ENCODE peak calls at places on chromosomes 16 and 17, in five cellular contexts. One of them, this sample, is unnamed.

GRCh38 chr17:63232565-63233310 is 213.4 kb downstream of the CYB561 start:
- DNase-seq in astrocyte of the cerebellum: no peak
- DNase-seq in lower leg skin: no peak
- DNase-seq in fibroblast of mammary gland: no peak
- DNase-seq in activated B cell treated with CpG ODN at 0.5 μM for 24 hours: no peak
- DNase-seq in this sample: no peak

GRCh38 chr17:81550830-81551457 is 1.2 kb downstream of the FAAP100 start:
- DNase-seq in fibroblast of mammary gland: no peak
- DNase-seq in activated B cell treated with CpG ODN at 0.5 μM for 24 hours: no peak
- DNase-seq in lower leg skin: no peak
- DNase-seq in astrocyte of the cerebellum: no peak
- DNase-seq in this sample: no peak

GRCh38 chr17:48593840-48594411 is 347 bp upstream of the HOXB5 start:
- DNase-seq in lower leg skin: peak
- DNase-seq in activated B cell treated with CpG ODN at 0.5 μM for 24 hours: peak
- DNase-seq in astrocyte of the cerebellum: peak
- DNase-seq in fibroblast of mammary gland: peak
- DNase-seq in this sample: peak

GRCh38 chr16:28531777-28532744 is 6.7 kb downstream of the NUPR1 start:
- DNase-seq in astrocyte of the cerebellum: no peak
- DNase-seq in lower leg skin: peak
- DNase-seq in fibroblast of mammary gland: peak
- DNase-seq in activated B cell treated with CpG ODN at 0.5 μM for 24 hours: no peak
- DNase-seq in this sample: no peak

GRCh38 chr17:80678621-80679020 is 134.0 kb downstream of the RPTOR start:
- DNase-seq in astrocyte of the cerebellum: peak
- DNase-seq in fibroblast of mammary gland: peak
- DNase-seq in activated B cell treated with CpG ODN at 0.5 μM for 24 hours: no peak
- DNase-seq in lower leg skin: no peak
- DNase-seq in this sample: no peak

GRCh38 chr16:77298638-77299360 is 99.6 kb downstream of the SYCE1L start:
- DNase-seq in astrocyte of the cerebellum: peak
- DNase-seq in fibroblast of mammary gland: peak
- DNase-seq in activated B cell treated with CpG ODN at 0.5 μM for 24 hours: no peak
- DNase-seq in lower leg skin: peak
- DNase-seq in this sample: peak

GRCh38 chr16:87201052-87201451 is 116.1 kb downstream of the C16orf95 start:
- DNase-seq in astrocyte of the cerebellum: peak
- DNase-seq in fibroblast of mammary gland: peak
- DNase-seq in lower leg skin: peak
- DNase-seq in activated B cell treated with CpG ODN at 0.5 μM for 24 hours: no peak
- DNase-seq in this sample: peak

GRCh38 chr17:75552847-75553552 is 27.5 kb downstream of the LLGL2 start:
- DNase-seq in fibroblast of mammary gland: no peak
- DNase-seq in lower leg skin: no peak
- DNase-seq in activated B cell treated with CpG ODN at 0.5 μM for 24 hours: no peak
- DNase-seq in astrocyte of the cerebellum: no peak
- DNase-seq in this sample: no peak

GRCh38 chr17:10316986-10317834 is 55.6 kb downstream of the MYH13 start:
- DNase-seq in activated B cell treated with CpG ODN at 0.5 μM for 24 hours: no peak
- DNase-seq in fibroblast of mammary gland: peak
- DNase-seq in astrocyte of the cerebellum: no peak
- DNase-seq in lower leg skin: peak
- DNase-seq in this sample: peak

GRCh38 chr17:63702223-63702577 is 2.3 kb upstream of the LIMD2 start:
- DNase-seq in astrocyte of the cerebellum: no peak
- DNase-seq in lower leg skin: no peak
- DNase-seq in fibroblast of mammary gland: no peak
- DNase-seq in activated B cell treated with CpG ODN at 0.5 μM for 24 hours: no peak
- DNase-seq in this sample: no peak

GRCh38 chr16:28867241-28867640 is 3.6 kb downstream of the SH2B1 start:
- DNase-seq in activated B cell treated with CpG ODN at 0.5 μM for 24 hours: no peak
- DNase-seq in lower leg skin: no peak
- DNase-seq in astrocyte of the cerebellum: no peak
- DNase-seq in fibroblast of mammary gland: no peak
- DNase-seq in this sample: no peak

GRCh38 chr16:47990676-47991075 is 165.1 kb downstream of the ABCC12 start:
- DNase-seq in lower leg skin: no peak
- DNase-seq in astrocyte of the cerebellum: no peak
- DNase-seq in fibroblast of mammary gland: no peak
- DNase-seq in activated B cell treated with CpG ODN at 0.5 μM for 24 hours: no peak
- DNase-seq in this sample: no peak

GRCh38 chr17:61405047-61405685 is 5.5 kb downstream of the TBX2 start:
- DNase-seq in lower leg skin: no peak
- DNase-seq in activated B cell treated with CpG ODN at 0.5 μM for 24 hours: no peak
- DNase-seq in fibroblast of mammary gland: no peak
- DNase-seq in astrocyte of the cerebellum: no peak
- DNase-seq in this sample: no peak

GRCh38 chr16:65426484-65426883 is 304.6 kb upstream of the CDH11 start:
- DNase-seq in activated B cell treated with CpG ODN at 0.5 μM for 24 hours: no peak
- DNase-seq in lower leg skin: no peak
- DNase-seq in fibroblast of mammary gland: peak
- DNase-seq in astrocyte of the cerebellum: no peak
- DNase-seq in this sample: no peak

GRCh38 chr17:61018938-61019337 is 341.3 kb downstream of the BCAS3 start:
- DNase-seq in astrocyte of the cerebellum: no peak
- DNase-seq in activated B cell treated with CpG ODN at 0.5 μM for 24 hours: no peak
- DNase-seq in fibroblast of mammary gland: no peak
- DNase-seq in lower leg skin: no peak
- DNase-seq in this sample: no peak

GRCh38 chr17:19327039-19327776 is 35.3 kb downstream of the B9D1 start:
- DNase-seq in fibroblast of mammary gland: peak
- DNase-seq in astrocyte of the cerebellum: peak
- DNase-seq in lower leg skin: no peak
- DNase-seq in activated B cell treated with CpG ODN at 0.5 μM for 24 hours: no peak
- DNase-seq in this sample: peak

GRCh38 chr16:53112015-53112414 is 57.2 kb downstream of the CHD9 start:
- DNase-seq in fibroblast of mammary gland: no peak
- DNase-seq in activated B cell treated with CpG ODN at 0.5 μM for 24 hours: no peak
- DNase-seq in astrocyte of the cerebellum: no peak
- DNase-seq in lower leg skin: no peak
- DNase-seq in this sample: no peak

GRCh38 chr17:36975922-36976515 is 27.3 kb downstream of the AATF start:
- DNase-seq in fibroblast of mammary gland: no peak
- DNase-seq in lower leg skin: no peak
- DNase-seq in astrocyte of the cerebellum: no peak
- DNase-seq in activated B cell treated with CpG ODN at 0.5 μM for 24 hours: no peak
- DNase-seq in this sample: no peak

GRCh38 chr16:70749681-70750601 is 51.0 kb downstream of the VAC14 start:
- DNase-seq in fibroblast of mammary gland: peak
- DNase-seq in lower leg skin: no peak
- DNase-seq in astrocyte of the cerebellum: no peak
- DNase-seq in activated B cell treated with CpG ODN at 0.5 μM for 24 hours: no peak
- DNase-seq in this sample: no peak

GRCh38 chr16:10541396-10541795 is 39.0 kb downstream of the EMP2 start:
- DNase-seq in lower leg skin: no peak
- DNase-seq in astrocyte of the cerebellum: no peak
- DNase-seq in activated B cell treated with CpG ODN at 0.5 μM for 24 hours: no peak
- DNase-seq in fibroblast of mammary gland: no peak
- DNase-seq in this sample: no peak

GRCh38 chr17:50028207-50029120 is 27.4 kb upstream of the ITGA3 start:
- DNase-seq in activated B cell treated with CpG ODN at 0.5 μM for 24 hours: no peak
- DNase-seq in lower leg skin: peak
- DNase-seq in astrocyte of the cerebellum: no peak
- DNase-seq in fibroblast of mammary gland: peak
- DNase-seq in this sample: no peak

GRCh38 chr17:82464567-82464929 is 6.0 kb downstream of the NARF start:
- DNase-seq in activated B cell treated with CpG ODN at 0.5 μM for 24 hours: no peak
- DNase-seq in lower leg skin: no peak
- DNase-seq in astrocyte of the cerebellum: no peak
- DNase-seq in fibroblast of mammary gland: no peak
- DNase-seq in this sample: no peak

GRCh38 chr17:31654936-31655335 is 204.1 kb downstream of the COPRS start:
- DNase-seq in lower leg skin: peak
- DNase-seq in activated B cell treated with CpG ODN at 0.5 μM for 24 hours: no peak
- DNase-seq in astrocyte of the cerebellum: no peak
- DNase-seq in fibroblast of mammary gland: no peak
- DNase-seq in this sample: no peak

GRCh38 chr17:72121164-72122001 is 563 bp downstream of the SOX9 start:
- DNase-seq in lower leg skin: no peak
- DNase-seq in activated B cell treated with CpG ODN at 0.5 μM for 24 hours: no peak
- DNase-seq in fibroblast of mammary gland: peak
- DNase-seq in astrocyte of the cerebellum: no peak
- DNase-seq in this sample: no peak

GRCh38 chr16:87206646-87207451 is 110.3 kb downstream of the C16orf95 start:
- DNase-seq in astrocyte of the cerebellum: no peak
- DNase-seq in activated B cell treated with CpG ODN at 0.5 μM for 24 hours: no peak
- DNase-seq in fibroblast of mammary gland: peak
- DNase-seq in lower leg skin: peak
- DNase-seq in this sample: no peak

DNA sequence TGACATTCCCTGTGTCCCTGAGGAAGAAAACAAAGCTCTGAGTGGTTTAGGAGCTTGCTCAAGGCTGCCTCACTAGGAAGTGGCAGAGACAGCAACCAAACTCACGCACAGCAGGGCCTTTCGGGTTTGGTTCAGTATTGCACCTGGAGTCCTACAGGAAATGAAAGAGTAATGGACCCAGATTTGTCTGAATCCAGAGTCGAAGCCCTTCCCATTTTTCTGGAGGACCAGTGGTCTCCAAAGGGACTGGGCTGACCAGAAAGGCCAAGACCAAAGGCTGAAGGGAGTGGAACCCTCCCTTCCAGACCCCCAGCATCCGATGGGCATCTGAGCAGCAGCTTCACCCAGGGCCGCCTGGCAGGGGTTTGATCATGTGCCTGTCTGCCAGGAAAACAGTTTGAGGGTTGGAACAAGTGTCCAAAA is 85.5 kb upstream of the RPL38 start:
- DNase-seq in fibroblast of mammary gland: no peak
- DNase-seq in astrocyte of the cerebellum: no peak
- DNase-seq in lower leg skin: no peak
- DNase-seq in activated B cell treated with CpG ODN at 0.5 μM for 24 hours: no peak
- DNase-seq in this sample: no peak
- TF ChIP-seq CTCF in fibroblast of mammary gland: no peak
- TF ChIP-seq CTCF in astrocyte of the cerebellum: no peak
- TF ChIP-seq CTCF in lower leg skin: no peak
- TF ChIP-seq CTCF in activated B cell treated with CpG ODN at 0.5 μM for 24 hours: no peak
- TF ChIP-seq CTCF in this sample: no peak

DNA sequence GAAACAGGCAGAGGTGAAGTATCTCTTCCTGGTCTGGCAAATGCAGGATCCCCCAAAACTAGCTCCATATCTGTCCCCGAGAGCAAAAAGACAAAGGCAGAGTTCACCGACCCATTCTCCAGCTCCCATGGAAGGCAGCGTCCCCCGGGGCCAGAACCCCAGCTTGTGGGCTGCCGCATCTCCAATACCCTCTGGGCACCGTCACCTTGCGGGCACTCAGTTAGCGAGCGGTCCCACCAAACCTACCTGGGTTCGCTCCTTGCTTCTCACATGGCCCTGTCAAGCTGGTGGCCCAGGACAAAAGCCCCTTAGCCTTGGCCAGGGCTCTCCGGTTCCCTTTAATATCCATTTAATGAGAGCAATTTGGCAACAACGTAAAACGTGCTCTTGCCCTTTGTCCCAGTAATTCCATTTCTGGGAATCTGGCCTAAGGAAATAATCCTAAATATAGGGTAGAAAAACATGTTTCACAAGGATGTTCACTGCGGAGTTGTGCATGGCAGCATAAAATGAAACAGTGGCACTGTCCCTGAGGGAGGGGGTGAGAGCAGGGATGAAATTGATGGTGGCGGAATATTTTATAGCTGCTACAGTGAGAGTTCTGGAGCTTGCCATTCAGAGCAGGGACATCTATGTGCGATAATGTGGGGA is 157.1 kb downstream of the CMIP start:
- DNase-seq in activated B cell treated with CpG ODN at 0.5 μM for 24 hours: no peak
- DNase-seq in astrocyte of the cerebellum: no peak
- DNase-seq in fibroblast of mammary gland: no peak
- DNase-seq in lower leg skin: no peak
- DNase-seq in this sample: no peak
- TF ChIP-seq CTCF in activated B cell treated with CpG ODN at 0.5 μM for 24 hours: no peak
- TF ChIP-seq CTCF in astrocyte of the cerebellum: no peak
- TF ChIP-seq CTCF in fibroblast of mammary gland: no peak
- TF ChIP-seq CTCF in lower leg skin: no peak
- TF ChIP-seq CTCF in this sample: no peak

DNA sequence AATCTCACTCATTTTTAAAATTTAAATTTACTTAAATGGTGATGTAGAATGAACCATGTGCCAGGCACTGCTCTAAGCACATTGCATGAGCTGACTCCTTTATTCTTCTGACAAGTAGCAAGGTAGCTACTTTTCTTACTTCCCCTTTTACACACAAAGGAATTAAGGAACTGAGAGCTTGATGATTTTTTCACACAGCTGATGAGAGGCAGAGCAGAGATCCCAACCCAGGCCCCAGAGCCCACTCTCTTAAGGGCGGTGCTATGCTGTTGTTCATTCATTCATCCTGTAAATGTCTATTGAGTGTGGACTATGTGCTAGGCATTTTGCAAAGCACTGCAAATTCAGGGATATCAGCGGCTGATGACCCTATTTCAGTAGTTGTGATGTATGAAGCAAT is 17.9 kb downstream of the SEC14L5 start:
- DNase-seq in lower leg skin: no peak
- DNase-seq in fibroblast of mammary gland: no peak
- DNase-seq in activated B cell treated with CpG ODN at 0.5 μM for 24 hours: no peak
- DNase-seq in astrocyte of the cerebellum: no peak
- DNase-seq in this sample: no peak
- TF ChIP-seq CTCF in lower leg skin: no peak
- TF ChIP-seq CTCF in fibroblast of mammary gland: no peak
- TF ChIP-seq CTCF in activated B cell treated with CpG ODN at 0.5 μM for 24 hours: no peak
- TF ChIP-seq CTCF in astrocyte of the cerebellum: no peak
- TF ChIP-seq CTCF in this sample: no peak

GRCh38 chr16:3612510-3613466 is 1.4 kb upstream of the SLX4 start:
- DNase-seq in lower leg skin: no peak
- DNase-seq in activated B cell treated with CpG ODN at 0.5 μM for 24 hours: no peak
- DNase-seq in astrocyte of the cerebellum: no peak
- DNase-seq in fibroblast of mammary gland: peak
- DNase-seq in this sample: no peak

GRCh38 chr16:3611145-3611977 is at the start of gene SLX4:
- DNase-seq in fibroblast of mammary gland: peak
- DNase-seq in lower leg skin: peak
- DNase-seq in astrocyte of the cerebellum: peak
- DNase-seq in activated B cell treated with CpG ODN at 0.5 μM for 24 hours: peak
- DNase-seq in this sample: peak

GRCh38 chr16:3608069-3608468 is 3.3 kb downstream of the SLX4 start:
- DNase-seq in astrocyte of the cerebellum: no peak
- DNase-seq in fibroblast of mammary gland: no peak
- DNase-seq in activated B cell treated with CpG ODN at 0.5 μM for 24 hours: no peak
- DNase-seq in lower leg skin: no peak
- DNase-seq in this sample: no peak

GRCh38 chr16:3609895-3610697 is 1.3 kb downstream of the SLX4 start:
- DNase-seq in astrocyte of the cerebellum: no peak
- DNase-seq in fibroblast of mammary gland: no peak
- DNase-seq in lower leg skin: no peak
- DNase-seq in activated B cell treated with CpG ODN at 0.5 μM for 24 hours: no peak
- DNase-seq in this sample: no peak

GRCh38 chr16:3610698-3611144 is 685 bp downstream of the SLX4 start:
- DNase-seq in lower leg skin: no peak
- DNase-seq in astrocyte of the cerebellum: no peak
- DNase-seq in activated B cell treated with CpG ODN at 0.5 μM for 24 hours: no peak
- DNase-seq in fibroblast of mammary gland: no peak
- DNase-seq in this sample: no peak
- TF ChIP-seq CTCF in lower leg skin: no peak
- TF ChIP-seq CTCF in astrocyte of the cerebellum: no peak
- TF ChIP-seq CTCF in activated B cell treated with CpG ODN at 0.5 μM for 24 hours: no peak
- TF ChIP-seq CTCF in fibroblast of mammary gland: no peak
- TF ChIP-seq CTCF in this sample: no peak

This sample was measured in AG09319.